ENCODE peak calls at places on chromosomes 4 and X, in six cellular contexts. One of them, this sample, is unnamed.

GRCh38 chrX:111302284-111302683 is 32.0 kb upstream of the CAPN6 start:
- ATAC-seq in naive thymus-derived CD8-positive, alpha-beta T cell: no peak
- ATAC-seq in IMR-90: no peak
- ATAC-seq in heart left ventricle: no peak
- ATAC-seq in activated naive CD8-positive, alpha-beta T cell treated with anti-CD3 and anti-CD28 coated beads, Interleukin-2, amount 50 U/mL, for 24 hours: no peak
- ATAC-seq in esophagus mucosa: no peak
- ATAC-seq in this sample: no peak

GRCh38 chr4:74608151-74608949 is 163.4 kb downstream of the AREG start:
- ATAC-seq in activated naive CD8-positive, alpha-beta T cell treated with anti-CD3 and anti-CD28 coated beads, Interleukin-2, amount 50 U/mL, for 24 hours: no peak
- ATAC-seq in IMR-90: no peak
- ATAC-seq in naive thymus-derived CD8-positive, alpha-beta T cell: no peak
- ATAC-seq in heart left ventricle: no peak
- ATAC-seq in esophagus mucosa: peak; percentile 96
- ATAC-seq in this sample: no peak

GRCh38 chr4:127049506-127049905 is 583.3 kb upstream of the INTU start:
- ATAC-seq in heart left ventricle: no peak
- ATAC-seq in IMR-90: no peak
- ATAC-seq in activated naive CD8-positive, alpha-beta T cell treated with anti-CD3 and anti-CD28 coated beads, Interleukin-2, amount 50 U/mL, for 24 hours: no peak
- ATAC-seq in esophagus mucosa: no peak
- ATAC-seq in naive thymus-derived CD8-positive, alpha-beta T cell: no peak
- ATAC-seq in this sample: no peak

GRCh38 chrX:13266641-13267420 is 53.0 kb downstream of the ATXN3L start:
- ATAC-seq in activated naive CD8-positive, alpha-beta T cell treated with anti-CD3 and anti-CD28 coated beads, Interleukin-2, amount 50 U/mL, for 24 hours: peak; percentile 61
- ATAC-seq in IMR-90: no peak
- ATAC-seq in esophagus mucosa: peak; percentile 59
- ATAC-seq in heart left ventricle: no peak
- ATAC-seq in naive thymus-derived CD8-positive, alpha-beta T cell: no peak
- ATAC-seq in this sample: no peak

GRCh38 chr4:86358176-86358701 is 1.6 kb downstream of the MAPK10 start:
- ATAC-seq in esophagus mucosa: no peak
- ATAC-seq in heart left ventricle: peak; percentile 25
- ATAC-seq in naive thymus-derived CD8-positive, alpha-beta T cell: no peak
- ATAC-seq in IMR-90: peak; percentile 72
- ATAC-seq in activated naive CD8-positive, alpha-beta T cell treated with anti-CD3 and anti-CD28 coated beads, Interleukin-2, amount 50 U/mL, for 24 hours: no peak
- ATAC-seq in this sample: peak; percentile 43

GRCh38 chr4:150250293-150250997 is 172.2 kb downstream of the DCLK2 start:
- ATAC-seq in activated naive CD8-positive, alpha-beta T cell treated with anti-CD3 and anti-CD28 coated beads, Interleukin-2, amount 50 U/mL, for 24 hours: no peak
- ATAC-seq in naive thymus-derived CD8-positive, alpha-beta T cell: no peak
- ATAC-seq in IMR-90: no peak
- ATAC-seq in heart left ventricle: no peak
- ATAC-seq in esophagus mucosa: no peak
- ATAC-seq in this sample: peak; percentile 30

GRCh38 chrX:45771114-45771513 is 570.4 kb upstream of the DIPK2B start:
- ATAC-seq in esophagus mucosa: peak; percentile 42
- ATAC-seq in naive thymus-derived CD8-positive, alpha-beta T cell: no peak
- ATAC-seq in activated naive CD8-positive, alpha-beta T cell treated with anti-CD3 and anti-CD28 coated beads, Interleukin-2, amount 50 U/mL, for 24 hours: no peak
- ATAC-seq in heart left ventricle: peak; percentile 32
- ATAC-seq in IMR-90: peak; percentile 64
- ATAC-seq in this sample: peak; percentile 68

GRCh38 chr4:128512767-128513322 is 225.2 kb upstream of the PGRMC2 start:
- ATAC-seq in heart left ventricle: no peak
- ATAC-seq in activated naive CD8-positive, alpha-beta T cell treated with anti-CD3 and anti-CD28 coated beads, Interleukin-2, amount 50 U/mL, for 24 hours: no peak
- ATAC-seq in IMR-90: no peak
- ATAC-seq in esophagus mucosa: no peak
- ATAC-seq in naive thymus-derived CD8-positive, alpha-beta T cell: no peak
- ATAC-seq in this sample: no peak

GRCh38 chr4:56218230-56218895 is 168.9 kb downstream of the AASDH start:
- ATAC-seq in activated naive CD8-positive, alpha-beta T cell treated with anti-CD3 and anti-CD28 coated beads, Interleukin-2, amount 50 U/mL, for 24 hours: no peak
- ATAC-seq in naive thymus-derived CD8-positive, alpha-beta T cell: no peak
- ATAC-seq in heart left ventricle: no peak
- ATAC-seq in IMR-90: no peak
- ATAC-seq in esophagus mucosa: no peak
- ATAC-seq in this sample: no peak

GRCh38 chr4:82125170-82125862 is 248.5 kb downstream of the HNRNPD start:
- ATAC-seq in IMR-90: no peak
- ATAC-seq in activated naive CD8-positive, alpha-beta T cell treated with anti-CD3 and anti-CD28 coated beads, Interleukin-2, amount 50 U/mL, for 24 hours: no peak
- ATAC-seq in esophagus mucosa: no peak
- ATAC-seq in naive thymus-derived CD8-positive, alpha-beta T cell: no peak
- ATAC-seq in heart left ventricle: no peak
- ATAC-seq in this sample: no peak

GRCh38 chrX:118370921-118371624 is 25.2 kb downstream of the WDR44 start:
- ATAC-seq in esophagus mucosa: no peak
- ATAC-seq in IMR-90: peak; percentile 35
- ATAC-seq in naive thymus-derived CD8-positive, alpha-beta T cell: no peak
- ATAC-seq in activated naive CD8-positive, alpha-beta T cell treated with anti-CD3 and anti-CD28 coated beads, Interleukin-2, amount 50 U/mL, for 24 hours: no peak
- ATAC-seq in heart left ventricle: no peak
- ATAC-seq in this sample: no peak

GRCh38 chr4:86957214-86957613 is 22.4 kb downstream of the AFF1 start:
- ATAC-seq in IMR-90: peak; percentile 90
- ATAC-seq in activated naive CD8-positive, alpha-beta T cell treated with anti-CD3 and anti-CD28 coated beads, Interleukin-2, amount 50 U/mL, for 24 hours: peak; percentile 69
- ATAC-seq in heart left ventricle: peak; percentile 14
- ATAC-seq in naive thymus-derived CD8-positive, alpha-beta T cell: no peak
- ATAC-seq in esophagus mucosa: peak; percentile 91
- ATAC-seq in this sample: peak; percentile 76

GRCh38 chr4:121842862-121843261 is 19.2 kb upstream of the CCNA2 start:
- ATAC-seq in activated naive CD8-positive, alpha-beta T cell treated with anti-CD3 and anti-CD28 coated beads, Interleukin-2, amount 50 U/mL, for 24 hours: no peak
- ATAC-seq in naive thymus-derived CD8-positive, alpha-beta T cell: no peak
- ATAC-seq in IMR-90: no peak
- ATAC-seq in esophagus mucosa: no peak
- ATAC-seq in heart left ventricle: no peak
- ATAC-seq in this sample: peak; percentile 67

GRCh38 chrX:57313583-57314215 is 27.2 kb downstream of the FAAH2 start:
- ATAC-seq in activated naive CD8-positive, alpha-beta T cell treated with anti-CD3 and anti-CD28 coated beads, Interleukin-2, amount 50 U/mL, for 24 hours: no peak
- ATAC-seq in IMR-90: no peak
- ATAC-seq in naive thymus-derived CD8-positive, alpha-beta T cell: no peak
- ATAC-seq in esophagus mucosa: no peak
- ATAC-seq in heart left ventricle: no peak
- ATAC-seq in this sample: no peak

GRCh38 chr4:2537011-2537830 is 774 bp downstream of the FAM193A start:
- ATAC-seq in activated naive CD8-positive, alpha-beta T cell treated with anti-CD3 and anti-CD28 coated beads, Interleukin-2, amount 50 U/mL, for 24 hours: peak; percentile 22
- ATAC-seq in esophagus mucosa: peak; percentile 1
- ATAC-seq in naive thymus-derived CD8-positive, alpha-beta T cell: peak; percentile 15
- ATAC-seq in heart left ventricle: no peak
- ATAC-seq in IMR-90: peak; percentile 21
- ATAC-seq in this sample: peak; percentile 1

GRCh38 chrX:150446151-150446550 is 83.0 kb downstream of the MAMLD1 start:
- ATAC-seq in heart left ventricle: peak; percentile 89
- ATAC-seq in activated naive CD8-positive, alpha-beta T cell treated with anti-CD3 and anti-CD28 coated beads, Interleukin-2, amount 50 U/mL, for 24 hours: no peak
- ATAC-seq in esophagus mucosa: no peak
- ATAC-seq in IMR-90: no peak
- ATAC-seq in naive thymus-derived CD8-positive, alpha-beta T cell: no peak
- ATAC-seq in this sample: no peak

GRCh38 chr4:104491826-104492771 is 2.6 kb downstream of the CXXC4 start:
- ATAC-seq in activated naive CD8-positive, alpha-beta T cell treated with anti-CD3 and anti-CD28 coated beads, Interleukin-2, amount 50 U/mL, for 24 hours: no peak
- ATAC-seq in IMR-90: no peak
- ATAC-seq in heart left ventricle: no peak
- ATAC-seq in naive thymus-derived CD8-positive, alpha-beta T cell: no peak
- ATAC-seq in esophagus mucosa: no peak
- ATAC-seq in this sample: peak; percentile 30

GRCh38 chr4:152591361-152591760 is 55.5 kb upstream of the FBXW7 start:
- ATAC-seq in activated naive CD8-positive, alpha-beta T cell treated with anti-CD3 and anti-CD28 coated beads, Interleukin-2, amount 50 U/mL, for 24 hours: no peak
- ATAC-seq in IMR-90: peak; percentile 50
- ATAC-seq in heart left ventricle: peak; percentile 71
- ATAC-seq in naive thymus-derived CD8-positive, alpha-beta T cell: peak; percentile 70
- ATAC-seq in esophagus mucosa: peak; percentile 76
- ATAC-seq in this sample: no peak

GRCh38 chr4:7829687-7830580 is 109.7 kb downstream of the AFAP1 start:
- ATAC-seq in activated naive CD8-positive, alpha-beta T cell treated with anti-CD3 and anti-CD28 coated beads, Interleukin-2, amount 50 U/mL, for 24 hours: no peak
- ATAC-seq in naive thymus-derived CD8-positive, alpha-beta T cell: no peak
- ATAC-seq in heart left ventricle: no peak
- ATAC-seq in esophagus mucosa: no peak
- ATAC-seq in IMR-90: no peak
- ATAC-seq in this sample: no peak

GRCh38 chrX:1592863-1593201 is 1.4 kb downstream of the AKAP17A start:
- ATAC-seq in naive thymus-derived CD8-positive, alpha-beta T cell: no peak
- ATAC-seq in esophagus mucosa: no peak
- ATAC-seq in heart left ventricle: peak; percentile 46
- ATAC-seq in IMR-90: peak; percentile 27
- ATAC-seq in activated naive CD8-positive, alpha-beta T cell treated with anti-CD3 and anti-CD28 coated beads, Interleukin-2, amount 50 U/mL, for 24 hours: peak; percentile 6
- ATAC-seq in this sample: peak; percentile 12

GRCh38 chr4:14269824-14270223 is 642.3 kb upstream of the BOD1L1 start:
- ATAC-seq in activated naive CD8-positive, alpha-beta T cell treated with anti-CD3 and anti-CD28 coated beads, Interleukin-2, amount 50 U/mL, for 24 hours: peak; percentile 55
- ATAC-seq in esophagus mucosa: no peak
- ATAC-seq in heart left ventricle: peak; percentile 68
- ATAC-seq in IMR-90: no peak
- ATAC-seq in naive thymus-derived CD8-positive, alpha-beta T cell: no peak
- ATAC-seq in this sample: no peak

GRCh38 chr4:139188648-139189416 is 11.8 kb upstream of the ELF2 start:
- ATAC-seq in activated naive CD8-positive, alpha-beta T cell treated with anti-CD3 and anti-CD28 coated beads, Interleukin-2, amount 50 U/mL, for 24 hours: no peak
- ATAC-seq in heart left ventricle: peak; percentile 85
- ATAC-seq in esophagus mucosa: no peak
- ATAC-seq in naive thymus-derived CD8-positive, alpha-beta T cell: no peak
- ATAC-seq in IMR-90: no peak
- ATAC-seq in this sample: no peak

GRCh38 chr4:150827226-150827625 is 187.9 kb downstream of the LRBA start:
- ATAC-seq in esophagus mucosa: no peak
- ATAC-seq in naive thymus-derived CD8-positive, alpha-beta T cell: no peak
- ATAC-seq in activated naive CD8-positive, alpha-beta T cell treated with anti-CD3 and anti-CD28 coated beads, Interleukin-2, amount 50 U/mL, for 24 hours: no peak
- ATAC-seq in heart left ventricle: no peak
- ATAC-seq in IMR-90: no peak
- ATAC-seq in this sample: no peak

GRCh38 chr4:109699553-109700225 is 3.6 kb downstream of the CASP6 start:
- ATAC-seq in activated naive CD8-positive, alpha-beta T cell treated with anti-CD3 and anti-CD28 coated beads, Interleukin-2, amount 50 U/mL, for 24 hours: no peak
- ATAC-seq in heart left ventricle: no peak
- ATAC-seq in IMR-90: no peak
- ATAC-seq in naive thymus-derived CD8-positive, alpha-beta T cell: no peak
- ATAC-seq in esophagus mucosa: no peak
- ATAC-seq in this sample: no peak

GRCh38 chr4:136025540-136025939 is 1506.8 kb downstream of the PCDH18 start:
- ATAC-seq in heart left ventricle: no peak
- ATAC-seq in activated naive CD8-positive, alpha-beta T cell treated with anti-CD3 and anti-CD28 coated beads, Interleukin-2, amount 50 U/mL, for 24 hours: no peak
- ATAC-seq in esophagus mucosa: no peak
- ATAC-seq in naive thymus-derived CD8-positive, alpha-beta T cell: peak; percentile 20
- ATAC-seq in IMR-90: no peak
- ATAC-seq in this sample: no peak

GRCh38 chr4:184097240-184097619 is 120.4 kb downstream of the ENPP6 start:
- ATAC-seq in esophagus mucosa: peak; percentile 58
- ATAC-seq in activated naive CD8-positive, alpha-beta T cell treated with anti-CD3 and anti-CD28 coated beads, Interleukin-2, amount 50 U/mL, for 24 hours: peak; percentile 26
- ATAC-seq in heart left ventricle: peak; percentile 76
- ATAC-seq in IMR-90: peak; percentile 44
- ATAC-seq in naive thymus-derived CD8-positive, alpha-beta T cell: peak; percentile 29
- ATAC-seq in this sample: no peak

GRCh38 chrX:25012793-25013592 is 2.8 kb downstream of the ARX start:
- ATAC-seq in heart left ventricle: no peak
- ATAC-seq in naive thymus-derived CD8-positive, alpha-beta T cell: no peak
- ATAC-seq in esophagus mucosa: no peak
- ATAC-seq in IMR-90: no peak
- ATAC-seq in activated naive CD8-positive, alpha-beta T cell treated with anti-CD3 and anti-CD28 coated beads, Interleukin-2, amount 50 U/mL, for 24 hours: no peak
- ATAC-seq in this sample: peak; percentile 7

GRCh38 chr4:42608551-42608950 is 48.4 kb downstream of the ATP8A1 start:
- ATAC-seq in activated naive CD8-positive, alpha-beta T cell treated with anti-CD3 and anti-CD28 coated beads, Interleukin-2, amount 50 U/mL, for 24 hours: peak; percentile 48
- ATAC-seq in naive thymus-derived CD8-positive, alpha-beta T cell: no peak
- ATAC-seq in heart left ventricle: no peak
- ATAC-seq in esophagus mucosa: no peak
- ATAC-seq in IMR-90: no peak
- ATAC-seq in this sample: no peak

GRCh38 chr4:48906283-48907173 is at the start of gene OCIAD2:
- ATAC-seq in heart left ventricle: peak; percentile 89
- ATAC-seq in activated naive CD8-positive, alpha-beta T cell treated with anti-CD3 and anti-CD28 coated beads, Interleukin-2, amount 50 U/mL, for 24 hours: peak; percentile 57
- ATAC-seq in esophagus mucosa: peak; percentile 53
- ATAC-seq in IMR-90: peak; percentile 5
- ATAC-seq in naive thymus-derived CD8-positive, alpha-beta T cell: peak; percentile 98
- ATAC-seq in this sample: peak; percentile 56

GRCh38 chrX:10101269-10101668 is 55.5 kb upstream of the CLCN4 start:
- ATAC-seq in activated naive CD8-positive, alpha-beta T cell treated with anti-CD3 and anti-CD28 coated beads, Interleukin-2, amount 50 U/mL, for 24 hours: no peak
- ATAC-seq in IMR-90: peak; percentile 89
- ATAC-seq in heart left ventricle: no peak
- ATAC-seq in esophagus mucosa: no peak
- ATAC-seq in naive thymus-derived CD8-positive, alpha-beta T cell: no peak
- ATAC-seq in this sample: no peak

GRCh38 chr4:1627417-1628313 is 56.4 kb downstream of the FAM53A start:
- ATAC-seq in esophagus mucosa: no peak
- ATAC-seq in naive thymus-derived CD8-positive, alpha-beta T cell: no peak
- ATAC-seq in IMR-90: no peak
- ATAC-seq in heart left ventricle: no peak
- ATAC-seq in activated naive CD8-positive, alpha-beta T cell treated with anti-CD3 and anti-CD28 coated beads, Interleukin-2, amount 50 U/mL, for 24 hours: no peak
- ATAC-seq in this sample: no peak

GRCh38 chr4:11898796-11899195 is 470.1 kb upstream of the HS3ST1 start:
- ATAC-seq in IMR-90: no peak
- ATAC-seq in esophagus mucosa: no peak
- ATAC-seq in naive thymus-derived CD8-positive, alpha-beta T cell: no peak
- ATAC-seq in activated naive CD8-positive, alpha-beta T cell treated with anti-CD3 and anti-CD28 coated beads, Interleukin-2, amount 50 U/mL, for 24 hours: no peak
- ATAC-seq in heart left ventricle: no peak
- ATAC-seq in this sample: no peak

GRCh38 chr4:183831689-183832088 is 73.4 kb upstream of the STOX2 start:
- ATAC-seq in IMR-90: no peak
- ATAC-seq in activated naive CD8-positive, alpha-beta T cell treated with anti-CD3 and anti-CD28 coated beads, Interleukin-2, amount 50 U/mL, for 24 hours: no peak
- ATAC-seq in naive thymus-derived CD8-positive, alpha-beta T cell: no peak
- ATAC-seq in esophagus mucosa: no peak
- ATAC-seq in heart left ventricle: no peak
- ATAC-seq in this sample: no peak

GRCh38 chr4:174461438-174462106 is 60.7 kb downstream of the HPGD start:
- ATAC-seq in naive thymus-derived CD8-positive, alpha-beta T cell: no peak
- ATAC-seq in esophagus mucosa: no peak
- ATAC-seq in heart left ventricle: no peak
- ATAC-seq in IMR-90: no peak
- ATAC-seq in activated naive CD8-positive, alpha-beta T cell treated with anti-CD3 and anti-CD28 coated beads, Interleukin-2, amount 50 U/mL, for 24 hours: no peak
- ATAC-seq in this sample: no peak

GRCh38 chr4:89296399-89296798 is 11.2 kb downstream of the GPRIN3 start:
- ATAC-seq in naive thymus-derived CD8-positive, alpha-beta T cell: no peak
- ATAC-seq in IMR-90: no peak
- ATAC-seq in activated naive CD8-positive, alpha-beta T cell treated with anti-CD3 and anti-CD28 coated beads, Interleukin-2, amount 50 U/mL, for 24 hours: no peak
- ATAC-seq in heart left ventricle: no peak
- ATAC-seq in esophagus mucosa: no peak
- ATAC-seq in this sample: no peak

GRCh38 chrX:129585691-129586090 is 45.6 kb downstream of the OCRL start:
- ATAC-seq in esophagus mucosa: no peak
- ATAC-seq in activated naive CD8-positive, alpha-beta T cell treated with anti-CD3 and anti-CD28 coated beads, Interleukin-2, amount 50 U/mL, for 24 hours: no peak
- ATAC-seq in naive thymus-derived CD8-positive, alpha-beta T cell: no peak
- ATAC-seq in heart left ventricle: peak; percentile 76
- ATAC-seq in IMR-90: peak; percentile 59
- ATAC-seq in this sample: no peak

GRCh38 chr4:38663021-38663800 is 788 bp upstream of the KLF3 start:
- ATAC-seq in naive thymus-derived CD8-positive, alpha-beta T cell: peak; percentile 25
- ATAC-seq in activated naive CD8-positive, alpha-beta T cell treated with anti-CD3 and anti-CD28 coated beads, Interleukin-2, amount 50 U/mL, for 24 hours: peak; percentile 45
- ATAC-seq in IMR-90: peak; percentile 35
- ATAC-seq in esophagus mucosa: no peak
- ATAC-seq in heart left ventricle: peak; percentile 47
- ATAC-seq in this sample: peak; percentile 22

GRCh38 chr4:123811763-123812390 is 415.3 kb downstream of the SPRY1 start:
- ATAC-seq in naive thymus-derived CD8-positive, alpha-beta T cell: no peak
- ATAC-seq in esophagus mucosa: peak; percentile 67
- ATAC-seq in activated naive CD8-positive, alpha-beta T cell treated with anti-CD3 and anti-CD28 coated beads, Interleukin-2, amount 50 U/mL, for 24 hours: no peak
- ATAC-seq in heart left ventricle: peak; percentile 16
- ATAC-seq in IMR-90: no peak
- ATAC-seq in this sample: no peak

GRCh38 chr4:70997068-70997467 is 3.6 kb downstream of the DCK start:
- ATAC-seq in heart left ventricle: no peak
- ATAC-seq in IMR-90: no peak
- ATAC-seq in esophagus mucosa: no peak
- ATAC-seq in naive thymus-derived CD8-positive, alpha-beta T cell: no peak
- ATAC-seq in activated naive CD8-positive, alpha-beta T cell treated with anti-CD3 and anti-CD28 coated beads, Interleukin-2, amount 50 U/mL, for 24 hours: no peak
- ATAC-seq in this sample: no peak

GRCh38 chr4:146023334-146023967 is 84.8 kb upstream of the ZNF827 start:
- ATAC-seq in heart left ventricle: no peak
- ATAC-seq in IMR-90: no peak
- ATAC-seq in esophagus mucosa: no peak
- ATAC-seq in naive thymus-derived CD8-positive, alpha-beta T cell: no peak
- ATAC-seq in activated naive CD8-positive, alpha-beta T cell treated with anti-CD3 and anti-CD28 coated beads, Interleukin-2, amount 50 U/mL, for 24 hours: no peak
- ATAC-seq in this sample: no peak